ENCODE peak calls at places on chromosomes 5 and 9, in six cellular contexts. V is uterus; T is endothelial cell of umbilical vein; L is naive thymus-derived CD4-positive, alpha-beta T cell; E is cardiac muscle cell; U is CD8-positive, alpha-beta T cell. W is an unnamed sample.

GRCh38 chr5:59021837-59022514 is 439.1 kb downstream of the RAB3C start:
- DNase-seq in L (no peak), U (no peak), E (no peak), V (no peak), T (no peak), W (no peak)

GRCh38 chr9:117304613-117305012 is 110.2 kb downstream of the ASTN2 start:
- DNase-seq in V (no peak), E (no peak), T (no peak), U (no peak), L (no peak), W (no peak)

GRCh38 chr9:125142560-125143376 is 560 bp downstream of the SCAI start:
- DNase-seq in V (peak; percentile 17), E (peak; percentile 16), L (peak; percentile 15), U (peak; percentile 3), T (peak; percentile 19), W (no peak)

GRCh38 chr9:120713257-120714087 is 798 bp downstream of the MEGF9 start:
- DNase-seq in U (no peak), V (peak; percentile 25), E (no peak), T (no peak), L (peak; percentile 17), W (no peak)

GRCh38 chr9:130892503-130893249 is 3.9 kb downstream of the QRFP start:
- DNase-seq in T (no peak), V (no peak), U (no peak), E (no peak), L (no peak), W (no peak)

GRCh38 chr9:21668504-21668903 is 133.9 kb upstream of the MTAP start:
- DNase-seq in V (no peak), T (no peak), U (no peak), L (no peak), E (no peak), W (no peak)

GRCh38 chr9:6153425-6153824 is 62.2 kb upstream of the IL33 start:
- DNase-seq in E (no peak), V (no peak), T (peak; percentile 75), L (no peak), U (no peak), W (no peak)

GRCh38 chr9:129469188-129469987 is 151.5 kb downstream of the C9orf50 start:
- DNase-seq in U (no peak), E (peak; percentile 59), T (no peak), L (no peak), V (no peak), W (no peak)

GRCh38 chr5:107808671-107809137 is 138.0 kb upstream of the EFNA5 start:
- DNase-seq in V (no peak), U (no peak), L (no peak), E (peak; percentile 82), T (no peak), W (no peak)

GRCh38 chr5:179906795-179907569 is 715 bp downstream of the TBC1D9B start:
- DNase-seq in L (peak; percentile 21), E (peak; percentile 59), T (peak; percentile 26), U (no peak), V (no peak), W (peak; percentile 15)

DNA sequence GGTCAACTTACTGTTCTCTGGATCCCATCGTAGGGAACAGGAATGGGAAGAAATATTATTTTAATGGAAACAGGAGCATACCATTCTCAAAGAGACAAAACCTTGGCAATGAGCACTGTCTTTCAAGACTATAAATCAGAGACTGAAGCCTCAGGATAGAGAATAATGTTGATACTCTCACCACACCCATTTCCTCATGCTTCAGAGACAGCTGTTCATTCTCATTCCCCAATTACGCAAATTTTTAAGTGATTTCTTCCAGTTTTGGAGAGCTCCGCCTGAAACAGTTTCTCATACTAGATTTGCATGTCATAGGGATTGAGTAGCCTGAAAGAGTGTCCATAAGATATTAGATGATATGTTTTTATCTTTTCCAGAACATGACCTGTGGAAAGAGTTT is 290.5 kb upstream of the RASA1 start:
- DNase-seq in V (no peak), E (no peak), T (no peak), L (no peak), U (no peak), W (no peak)
- H3K4me1 ChIP-seq in V (no peaks in the 10 kb centered on the region), E (no peaks in the 10 kb centered on the region), T (peaks cover 10% of the 10 kb centered on the region), L (no peaks in the 10 kb centered on the region), U (no peaks in the 10 kb centered on the region), W (no peaks in the 10 kb centered on the region)

GRCh38 chr5:128844354-128844923 is 120.8 kb upstream of the SLC27A6 start:
- DNase-seq in L (no peak), T (peak; percentile 53), E (peak; percentile 56), V (no peak), U (no peak), W (no peak)

GRCh38 chr5:128854931-128855330 is 110.4 kb upstream of the SLC27A6 start:
- DNase-seq in E (no peak), L (no peak), U (no peak), V (no peak), T (no peak), W (no peak)

DNA sequence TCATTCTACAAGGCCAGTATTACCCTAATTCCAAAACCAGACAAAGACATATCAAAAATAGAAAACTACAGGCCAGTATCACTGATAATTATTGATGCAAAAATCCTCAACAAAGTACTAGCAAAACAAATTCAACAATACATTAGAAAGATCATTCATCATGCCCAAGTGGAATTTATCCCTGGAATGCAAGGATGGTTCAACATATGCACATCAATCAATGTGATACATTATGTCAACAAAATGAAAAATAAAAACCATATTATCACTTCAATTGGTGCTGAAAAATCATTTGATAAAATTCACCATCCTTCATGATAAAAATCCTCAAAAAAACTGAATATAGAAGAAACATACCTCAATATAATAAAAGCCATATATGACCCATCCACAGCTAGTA is 115.2 kb upstream of the SLC27A6 start:
- DNase-seq in U (no peak), V (no peak), T (no peak), L (no peak), E (no peak), W (no peak)
- H3K4me3 ChIP-seq in U (no peak overlapping the region), V (no peak overlapping the region), T (no peak overlapping the region), L (no peak overlapping the region), E (no peak overlapping the region), W (no peak overlapping the region)

GRCh38 chr9:122214507-122214906 is 14.2 kb downstream of the LHX6 start:
- DNase-seq in E (no peak), T (no peak), L (no peak), V (no peak), U (no peak), W (no peak)
- H3K4me1 ChIP-seq in E (peaks cover 5% of the 10 kb centered on the region), T (peaks cover 8% of the 10 kb centered on the region), L (no peaks in the 10 kb centered on the region), V (peaks cover 12% of the 10 kb centered on the region), U (peaks cover 28% of the 10 kb centered on the region), W (peaks cover 16% of the 10 kb centered on the region)

GRCh38 chr5:134913254-134913653 is 8.3 kb downstream of the PCBD2 start:
- DNase-seq in E (no peak), U (no peak), T (no peak), L (no peak), V (no peak), W (no peak)

GRCh38 chr5:134917070-134917831 is 12.3 kb downstream of the PCBD2 start:
- DNase-seq in T (no peak), E (no peak), L (no peak), U (no peak), V (no peak), W (no peak)

GRCh38 chr5:134906811-134907210 is 1.9 kb downstream of the PCBD2 start:
- DNase-seq in E (no peak), L (no peak), U (no peak), T (no peak), V (no peak), W (no peak)

GRCh38 chr5:134913795-134914194 is 8.9 kb downstream of the PCBD2 start:
- DNase-seq in T (no peak), L (no peak), U (no peak), V (no peak), E (no peak), W (no peak)

GRCh38 chr5:134911285-134912215 is 6.6 kb downstream of the PCBD2 start:
- DNase-seq in T (no peak), L (no peak), V (no peak), U (no peak), E (no peak), W (no peak)
- H3K4me3 ChIP-seq in T (no peak overlapping the region), L (no peak overlapping the region), V (no peak overlapping the region), U (no peak overlapping the region), E (no peak overlapping the region), W (no peak overlapping the region)

GRCh38 chr5:150496534-150496933 is 11.4 kb upstream of the NDST1 start:
- DNase-seq in U (no peak), T (no peak), L (no peak), E (no peak), V (no peak), W (no peak)
- H3K4me1 ChIP-seq in U (no peaks in the 10 kb centered on the region), T (peaks cover 32% of the 10 kb centered on the region), L (no peaks in the 10 kb centered on the region), E (peaks cover 42% of the 10 kb centered on the region), V (peaks cover 18% of the 10 kb centered on the region), W (no peaks in the 10 kb centered on the region)